ENCODE peak calls at places on chromosome 1, in six cellular contexts. P is cardiac muscle cell; M is stimulated activated naive B cell treated with anti-CD40 and anti-IgM and Interleukin-4, amounts not matched to agents 10 μg/mL and 1 μg/mL and 100 μg/mL, for 72 hours; G is A172; T is hepatic stellate cell; Q is NCI-H1092 treated with DMSO at 0.1 percent for 48 hours. A is an unnamed sample.

GRCh38 chr1:184743062-184743756 is 11.4 kb downstream of the EDEM3 start:
- DNase-seq in G (peak; percentile 27), Q (no peak), P (no peak), M (no peak), T (no peak), A (no peak)

GRCh38 chr1:32447469-32448185 is 17.2 kb upstream of the ZBTB8B start:
- DNase-seq in T (peak; percentile 31), P (peak; percentile 39), M (no peak), Q (no peak), G (peak; percentile 22), A (no peak)

GRCh38 chr1:59290173-59290954 is 6.5 kb upstream of the FGGY start:
- DNase-seq in T (peak; percentile 17), G (peak; percentile 57), P (peak; percentile 47), Q (no peak), M (peak; percentile 39), A (no peak)

GRCh38 chr1:11615109-11615508 is 39.1 kb downstream of the FBXO2 start:
- DNase-seq in M (no peak), P (no peak), G (no peak), T (no peak), Q (no peak), A (no peak)

GRCh38 chr1:242467556-242468145 is 56.8 kb downstream of the PLD5 start:
- DNase-seq in M (no peak), T (peak; percentile 36), P (peak; percentile 70), G (peak; percentile 57), Q (peak; percentile 58), A (no peak)

GRCh38 chr1:191888996-191889622 is 269.2 kb upstream of the RGS18 start:
- DNase-seq in G (no peak), Q (peak; percentile 4), T (no peak), P (peak; percentile 24), M (no peak), A (no peak)

GRCh38 chr1:45302505-45303331 is 24.0 kb upstream of the HPDL start:
- DNase-seq in P (no peak), T (no peak), M (no peak), Q (no peak), G (no peak), A (no peak)

GRCh38 chr1:186532481-186532880 is 71.6 kb upstream of the PDC start:
- DNase-seq in Q (no peak), P (no peak), M (no peak), T (no peak), G (no peak), A (no peak)

GRCh38 chr1:168360151-168360550 is 79.5 kb downstream of the TBX19 start:
- DNase-seq in Q (no peak), T (no peak), M (no peak), G (no peak), P (no peak), A (no peak)

GRCh38 chr1:240350910-240351331 is 259.2 kb downstream of the FMN2 start:
- DNase-seq in M (no peak), Q (no peak), T (peak; percentile 49), P (no peak), G (peak; percentile 77), A (no peak)

GRCh38 chr1:98487620-98488019 is 173.9 kb upstream of the SNX7 start:
- DNase-seq in T (no peak), P (no peak), Q (no peak), M (no peak), G (no peak), A (no peak)

GRCh38 chr1:203338335-203339036 is 12.4 kb downstream of the FMOD start:
- DNase-seq in M (peak; percentile 41), G (peak; percentile 53), P (peak; percentile 66), T (peak; percentile 83), Q (peak; percentile 57), A (no peak)

GRCh38 chr1:78619446-78619802 is 824 bp upstream of the IFI44L start:
- DNase-seq in G (no peak), T (no peak), M (no peak), Q (no peak), P (no peak), A (no peak)

GRCh38 chr1:18020021-18020817 is 87.4 kb upstream of the IGSF21 start:
- DNase-seq in Q (no peak), P (no peak), G (no peak), M (no peak), T (no peak), A (no peak)

GRCh38 chr1:3518256-3518655 is 63.8 kb downstream of the ARHGEF16 start:
- DNase-seq in T (no peak), Q (no peak), G (no peak), M (no peak), P (no peak), A (no peak)

GRCh38 chr1:235160395-235160964 is 570 bp downstream of the RBM34 start:
- DNase-seq in P (peak; percentile 63), Q (no peak), T (no peak), M (no peak), G (no peak), A (no peak)

GRCh38 chr1:223076382-223076781 is 66.7 kb downstream of the TLR5 start:
- DNase-seq in T (no peak), M (no peak), P (peak; percentile 22), Q (no peak), G (no peak), A (no peak)

GRCh38 chr1:81717230-81717629 is 83.5 kb upstream of the ADGRL2 start:
- DNase-seq in P (no peak), M (no peak), T (no peak), G (no peak), Q (no peak), A (no peak)

GRCh38 chr1:94863919-94864318 is 43.8 kb downstream of the SLC44A3 start:
- DNase-seq in G (peak; percentile 82), T (peak; percentile 58), P (no peak), Q (no peak), M (no peak), A (no peak)

GRCh38 chr1:32702599-32703478 is at the start of gene SYNC:
- DNase-seq in G (peak; percentile 61), M (no peak), T (peak; percentile 78), Q (no peak), P (peak; percentile 60), A (peak; percentile 55)

GRCh38 chr1:22751124-22751531 is 40.5 kb downstream of the EPHB2 start:
- DNase-seq in T (no peak), G (no peak), Q (no peak), P (peak; percentile 37), M (no peak), A (no peak)

GRCh38 chr1:201883786-201884185 is 4.9 kb upstream of the SHISA4 start:
- DNase-seq in Q (no peak), P (no peak), T (no peak), G (peak; percentile 66), M (no peak), A (no peak)

GRCh38 chr1:32898056-32898455 is 3.1 kb downstream of the TMEM54 start:
- DNase-seq in T (no peak), G (no peak), Q (no peak), M (no peak), P (no peak), A (no peak)

GRCh38 chr1:174975764-174976163 is 24.0 kb upstream of the CACYBP start:
- DNase-seq in Q (no peak), G (no peak), M (no peak), P (no peak), T (no peak), A (no peak)

GRCh38 chr1:51421961-51422360 is 91.6 kb upstream of the TTC39A start:
- DNase-seq in T (peak; percentile 47), P (peak; percentile 87), M (no peak), G (peak; percentile 55), Q (peak; percentile 7), A (no peak)

GRCh38 chr1:40405812-40406211 is 32.3 kb downstream of the SMAP2 start:
- DNase-seq in P (no peak), T (no peak), G (no peak), M (no peak), Q (no peak), A (no peak)

A was measured in GOT3.